ENCODE peak calls at places on chromosomes 12 and 14, in nine cellular contexts. A is IMR-90, Z is HCT116, W is neural progenitor cell, R is GM23338, C is body of pancreas, G is adrenal gland, B is K562, I is sigmoid colon. O is an unnamed sample. For H3K27me3 and H3K4me1, the result is how much of the 10 kb centered on the place peaks cover.

GRCh38 chr12:9760699-9761406 is at the start of gene CD69:
- DNase-seq in B (peak), R (no peak), G (peak), A (no peak), Z (no peak), W (peak), C (peak), I (no peak), O (no peak)

GRCh38 chr12:82659343-82660207 is 27.1 kb upstream of the TMTC2 start:
- DNase-seq in C (no peak), R (no peak), A (no peak), Z (no peak), G (no peak), W (no peak), I (no peak), B (no peak), O (no peak)

GRCh38 chr12:52084491-52085231 is 5.2 kb downstream of the SMIM41 start:
- DNase-seq in A (no peak), B (no peak), W (no peak), I (no peak), C (no peak), G (no peak), Z (no peak), R (no peak), O (no peak)

GRCh38 chr14:24224618-24225071 is 7.5 kb downstream of the NEDD8 start:
- DNase-seq in G (no peak), A (peak), Z (no peak), I (peak), R (no peak), C (no peak), B (no peak), W (no peak), O (no peak)

GRCh38 chr12:11553871-11554533 is 95.5 kb upstream of the ETV6 start:
- DNase-seq in G (peak), R (peak), B (peak), I (peak), W (peak), A (peak), Z (peak), C (peak), O (peak)

GRCh38 chr14:91350813-91351507 is 66.7 kb downstream of the CCDC88C start:
- DNase-seq in I (no peak), W (no peak), Z (no peak), A (no peak), R (no peak), G (no peak), C (no peak), B (no peak), O (no peak)

GRCh38 chr12:81942588-81942987 is 183.4 kb upstream of the PPFIA2 start:
- DNase-seq in C (no peak), Z (no peak), R (no peak), I (no peak), B (no peak), W (no peak), A (no peak), G (no peak), O (no peak)

GRCh38 chr14:77580964-77581505 is 35.4 kb downstream of the SPTLC2 start:
- DNase-seq in B (no peak), R (no peak), Z (no peak), W (no peak), G (no peak), I (no peak), A (peak), C (no peak), O (no peak)

GRCh38 chr14:35140718-35141581 is 18.6 kb downstream of the PRORP start:
- DNase-seq in A (peak), I (no peak), G (no peak), W (no peak), B (peak), Z (no peak), R (peak), C (no peak), O (no peak)

GRCh38 chr14:105281354-105282097 is 19.3 kb downstream of the BRF1 start:
- DNase-seq in G (peak), I (no peak), W (peak), B (peak), A (peak), C (peak), R (peak), Z (no peak), O (no peak)
- H3K27me3 ChIP-seq in G (under half), I (under half), W (under half), B (under half), A (under half), C (under half), R (under half), Z (under half), O (under half)

GRCh38 chr14:36426113-36426512 is 93.9 kb downstream of the NKX2-1 start:
- DNase-seq in A (no peak), I (no peak), C (no peak), Z (no peak), B (no peak), G (no peak), W (no peak), R (no peak), O (no peak)

GRCh38 chr14:36424478-36425102 is 95.4 kb downstream of the NKX2-1 start:
- DNase-seq in R (no peak), Z (no peak), G (no peak), C (no peak), B (no peak), I (no peak), A (no peak), W (no peak), O (no peak)

GRCh38 chr14:36423430-36423829 is 96.6 kb downstream of the NKX2-1 start:
- DNase-seq in G (no peak), A (no peak), B (no peak), C (no peak), Z (no peak), I (no peak), R (no peak), W (peak), O (no peak)

GRCh38 chr14:36418937-36419336 is 98.5 kb upstream of the MBIP start:
- DNase-seq in G (no peak), B (no peak), I (no peak), A (no peak), R (no peak), Z (no peak), W (no peak), C (no peak), O (no peak)

DNA sequence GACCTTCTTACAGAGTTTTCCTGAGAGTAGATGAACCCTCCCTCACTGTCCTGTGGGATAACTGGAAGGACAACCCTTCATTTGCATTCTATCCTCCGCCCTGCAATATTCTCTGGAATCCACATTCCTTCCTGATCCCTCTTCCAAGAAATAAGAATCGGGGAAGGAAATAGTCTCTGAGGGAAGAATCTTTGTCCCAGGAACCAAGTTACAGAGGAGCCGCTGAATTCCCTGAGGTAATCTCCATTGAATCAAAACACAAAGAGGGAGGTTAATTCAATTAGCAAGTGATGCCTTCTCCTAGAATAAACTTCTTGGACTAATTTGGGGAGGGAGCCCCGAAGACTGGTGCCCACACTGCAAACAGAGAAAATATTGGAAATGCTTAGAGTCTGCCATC is 99.7 kb downstream of the NKX2-1 start:
- DNase-seq in Z (no peak), C (no peak), A (no peak), W (peak), I (no peak), B (no peak), R (peak), G (no peak), O (no peak)
- H3K4me1 ChIP-seq in Z (under half), C (under half), A (under half), W (under half), I (under half), B (under half), R (under half), G (under half), O (under half)

DNA sequence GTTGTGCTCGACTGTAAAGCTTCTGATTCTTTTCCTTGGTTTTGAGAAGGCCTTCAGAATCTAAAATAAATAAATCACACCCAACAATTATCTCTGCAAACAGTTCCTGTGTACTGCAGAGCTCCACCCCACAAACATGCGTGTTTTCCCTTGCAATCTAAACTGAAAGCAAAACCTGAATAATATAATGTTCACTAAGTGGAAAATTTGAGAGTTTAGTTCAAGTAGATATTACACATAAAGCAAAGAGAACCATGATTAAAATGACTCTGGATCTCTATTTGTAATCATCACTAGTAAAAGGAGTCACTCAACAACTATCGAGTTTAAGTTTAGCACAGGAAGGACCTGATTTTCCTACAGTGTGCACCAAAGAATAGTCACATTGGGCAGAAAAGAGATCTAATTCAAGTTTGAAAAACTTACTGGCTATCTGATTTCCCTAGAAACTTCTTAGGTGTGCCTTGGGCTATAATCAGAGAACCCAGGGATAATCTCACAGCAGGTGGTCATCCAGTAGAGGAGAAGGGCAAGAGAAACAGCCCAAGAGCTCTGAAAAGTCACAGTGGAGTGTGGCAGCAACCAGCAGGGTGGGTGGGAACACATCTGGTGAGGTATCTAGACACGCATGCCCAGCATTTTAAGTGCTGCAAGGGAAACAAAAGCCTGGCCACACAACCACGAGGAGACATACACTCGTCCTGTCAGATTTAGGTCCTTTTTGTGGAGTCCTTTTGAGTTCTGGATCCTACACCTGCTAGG is 25.4 kb downstream of the ATG14 start:
- DNase-seq in R (no peak), W (peak), Z (no peak), C (no peak), B (no peak), G (no peak), I (no peak), A (no peak), O (no peak)
- H3K4me3 ChIP-seq in R (no peak), W (no peak), Z (no peak), C (no peak), B (no peak), G (no peak), I (no peak), A (no peak), O (no peak)

DNA sequence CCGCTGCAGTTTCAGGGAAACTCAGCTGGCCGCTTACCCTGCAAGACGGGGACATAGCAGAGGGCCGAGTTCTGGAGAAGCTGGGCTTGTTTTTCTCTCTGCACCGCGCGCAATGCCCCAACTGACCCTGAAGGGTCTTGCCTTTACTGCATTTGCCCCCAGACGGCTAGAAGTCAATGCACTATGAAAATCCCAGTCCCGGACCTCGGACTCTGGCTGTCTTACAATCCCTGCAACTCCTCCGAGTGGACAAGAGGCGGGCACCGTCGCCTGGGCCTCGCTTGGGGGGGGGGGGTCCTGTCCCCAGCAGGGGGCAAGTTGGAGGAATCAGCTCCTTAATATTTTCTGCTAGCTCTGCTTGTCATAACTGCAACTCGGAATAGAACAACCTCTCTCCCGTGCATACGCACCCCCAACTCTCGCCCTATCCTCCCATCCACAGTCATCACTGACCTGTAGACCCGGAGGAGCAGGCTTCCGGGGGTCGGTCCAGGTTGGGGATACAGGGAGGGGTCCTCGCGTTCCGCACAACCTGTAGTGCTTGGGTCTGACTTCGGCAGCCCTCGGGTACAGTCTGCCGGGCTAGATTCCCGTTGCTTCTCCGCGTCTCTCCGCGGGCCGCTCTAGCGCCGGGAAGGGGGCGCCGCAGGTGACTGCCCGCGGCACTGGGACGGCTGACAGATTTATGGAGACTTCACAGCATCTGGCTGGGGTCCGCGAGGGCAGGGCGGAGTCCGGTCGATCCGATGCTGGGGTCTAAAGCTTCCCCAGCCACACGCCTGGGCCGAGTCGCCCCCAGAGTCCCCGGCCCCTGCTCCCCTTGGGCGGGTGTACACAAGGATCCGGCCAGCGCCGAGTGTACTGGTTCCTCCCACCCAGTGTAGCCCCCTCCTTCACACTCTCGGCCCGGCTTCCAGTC is 3.3 kb upstream of the PAX9 start:
- DNase-seq in C (no peak), G (no peak), I (no peak), R (peak), Z (no peak), A (no peak), B (no peak), W (peak), O (no peak)
- H3K27me3 ChIP-seq in C (under half), G (half or more), I (half or more), R (half or more), Z (under half), A (half or more), B (under half), W (half or more), O (under half)

GRCh38 chr14:75175677-75176141 is 703 bp downstream of the TMED10 start:
- DNase-seq in G (no peak), A (peak), I (no peak), W (no peak), B (no peak), C (no peak), R (no peak), Z (peak), O (no peak)

GRCh38 chr14:75165586-75166391 is 10.6 kb downstream of the TMED10 start:
- DNase-seq in B (no peak), A (no peak), C (peak), R (no peak), G (no peak), Z (no peak), I (no peak), W (no peak), O (no peak)

GRCh38 chr14:75174066-75174465 is 2.3 kb downstream of the TMED10 start:
- DNase-seq in W (no peak), R (no peak), I (no peak), G (no peak), Z (no peak), A (no peak), B (no peak), C (no peak), O (no peak)

GRCh38 chr14:75168586-75169335 is 7.7 kb downstream of the TMED10 start:
- DNase-seq in I (no peak), W (no peak), R (no peak), C (no peak), Z (no peak), A (peak), G (no peak), B (no peak), O (no peak)

GRCh38 chr14:75170797-75171196 is 5.6 kb downstream of the TMED10 start:
- DNase-seq in G (no peak), Z (no peak), C (no peak), W (no peak), B (no peak), I (no peak), A (no peak), R (no peak), O (no peak)
- H3K4me1 ChIP-seq in G (under half), Z (under half), C (half or more), W (under half), B (under half), I (half or more), A (under half), R (under half), O (under half)

GRCh38 chr12:13196302-13196921 is at the start of gene EMP1:
- DNase-seq in A (peak), C (peak), B (no peak), G (peak), R (no peak), Z (peak), W (peak), I (peak), O (no peak)

GRCh38 chr12:13197526-13198141 is 1.1 kb downstream of the EMP1 start:
- DNase-seq in A (peak), W (no peak), B (no peak), R (peak), I (peak), C (peak), G (peak), Z (no peak), O (no peak)

GRCh38 chr12:13198921-13199320 is 2.4 kb downstream of the EMP1 start:
- DNase-seq in C (no peak), R (no peak), Z (no peak), A (peak), W (no peak), G (peak), I (no peak), B (no peak), O (no peak)

GRCh38 chr12:13195848-13196301 is 651 bp upstream of the EMP1 start:
- DNase-seq in Z (no peak), C (no peak), B (no peak), I (peak), R (no peak), G (no peak), A (peak), W (no peak), O (peak)

GRCh38 chr12:13198240-13198639 is 1.7 kb downstream of the EMP1 start:
- DNase-seq in I (no peak), B (no peak), Z (no peak), C (no peak), R (no peak), W (no peak), G (no peak), A (no peak), O (no peak)
- H3K4me3 ChIP-seq in I (peak), B (no peak), Z (no peak), C (no peak), R (no peak), W (no peak), G (no peak), A (peak), O (no peak)

DNA sequence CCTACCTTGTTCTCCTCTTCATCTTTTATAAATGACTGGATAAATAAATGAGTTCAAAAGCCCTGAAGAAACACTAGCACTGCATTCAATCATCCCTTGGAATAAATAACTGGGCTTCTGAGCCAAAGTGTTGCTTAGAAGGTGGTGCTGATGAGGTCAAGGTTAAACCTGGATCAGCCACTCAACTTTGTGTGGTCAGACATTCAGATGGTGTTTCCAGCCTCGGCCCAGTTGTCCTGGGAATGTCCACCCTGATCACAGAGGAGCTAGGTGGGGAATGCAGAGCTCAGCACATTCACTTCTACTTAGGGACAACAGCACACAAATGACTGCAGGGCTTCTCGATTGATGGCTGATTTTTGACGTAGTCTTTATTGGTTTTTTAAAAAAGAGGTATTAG is 88.7 kb downstream of the SLC8A3 start:
- DNase-seq in B (no peak), A (no peak), R (no peak), G (no peak), I (no peak), W (no peak), Z (no peak), C (no peak), O (no peak)
- H3K27me3 ChIP-seq in B (under half), A (under half), R (under half), G (under half), I (under half), W (under half), Z (half or more), C (under half), O (under half)

GRCh38 chr12:57889541-57889989 is 43.0 kb upstream of the CTDSP2 start:
- DNase-seq in A (peak), W (peak), R (no peak), Z (no peak), I (peak), G (peak), B (no peak), C (peak), O (no peak)

GRCh38 chr12:57886590-57887363 is 40.2 kb upstream of the CTDSP2 start:
- DNase-seq in I (no peak), C (no peak), Z (no peak), B (no peak), A (no peak), W (no peak), G (no peak), R (no peak), O (no peak)

GRCh38 chr12:57885207-57885606 is 38.7 kb upstream of the CTDSP2 start:
- DNase-seq in C (no peak), W (no peak), R (no peak), I (no peak), G (no peak), Z (no peak), A (no peak), B (no peak), O (no peak)

GRCh38 chr12:57888407-57889157 is 42.1 kb upstream of the CTDSP2 start:
- DNase-seq in R (peak), W (peak), I (no peak), Z (no peak), B (no peak), G (peak), C (no peak), A (peak), O (no peak)

DNA sequence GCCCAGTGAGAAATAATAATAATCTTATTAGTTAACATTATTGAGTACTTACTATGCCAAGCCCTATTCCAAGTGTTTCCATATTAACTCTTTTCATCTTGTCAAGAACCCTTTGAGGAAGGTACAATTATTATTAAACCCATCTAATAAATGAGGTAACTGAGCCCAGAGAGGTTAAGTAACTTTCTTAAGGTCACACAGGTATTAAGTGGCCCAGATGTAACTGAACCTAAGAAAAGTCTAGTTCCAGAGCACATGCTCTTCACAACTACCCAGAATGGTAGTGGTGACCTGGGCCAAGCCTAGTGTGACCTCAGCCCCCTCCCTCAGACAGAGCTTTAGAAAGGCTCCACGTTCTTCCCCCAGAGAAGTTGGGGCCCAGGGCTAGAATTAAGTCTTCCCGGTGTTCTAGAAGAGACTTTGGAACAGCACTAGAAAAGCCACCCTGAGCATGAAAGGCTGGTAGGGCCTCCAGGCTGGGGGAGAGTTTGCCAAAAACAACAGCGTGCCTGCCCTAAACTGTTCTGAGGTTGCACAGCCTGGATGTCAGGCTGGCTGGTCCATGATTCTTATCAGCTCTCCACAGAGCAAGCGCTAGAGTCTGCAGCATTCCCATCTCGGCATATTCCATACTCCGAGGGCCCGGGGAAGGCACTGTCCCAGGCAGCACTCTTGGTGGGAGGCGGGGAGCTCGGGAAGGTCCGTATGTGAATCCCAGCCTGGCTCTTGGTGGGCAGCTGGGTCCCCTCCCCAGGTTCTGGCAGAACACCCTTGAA is 41.3 kb upstream of the CTDSP2 start:
- DNase-seq in Z (no peak), R (peak), W (no peak), I (no peak), B (peak), C (no peak), G (no peak), A (peak), O (no peak)
- H3K4me1 ChIP-seq in Z (under half), R (under half), W (under half), I (half or more), B (under half), C (under half), G (under half), A (under half), O (under half)

O was measured in Caco-2.